ENCODE peak calls at places on chromosomes 4 and X, in seven cellular contexts. W is HEK293T; B is retina; I is H9; Y is EH; M is activated CD8-positive, alpha-beta memory T cell treated with anti-CD3 and anti-CD28 coated beads for 1 hour; Q is stimulated activated CD8-positive, alpha-beta memory T cell treated with anti-CD3 and anti-CD28 coated beads, Interleukin-15, amount 100 ng/mL, for 1 hour. D is an unnamed sample.

GRCh38 chr4:88858752-88859151 is 161.1 kb upstream of the NAP1L5 start:
- DNase-seq in W (no peak), B (no peak), I (no peak), Y (no peak), M (no peak), Q (no peak), D (no peak)

GRCh38 chrX:69323786-69324720 is 158.8 kb upstream of the PJA1 start:
- DNase-seq in W (peak), B (no peak), I (no peak), Y (no peak), M (no peak), Q (no peak), D (no peak)

GRCh38 chr4:123120473-123120872 is 198.1 kb upstream of the NUDT6 start:
- DNase-seq in W (no peak), B (no peak), I (no peak), Y (peak), M (no peak), Q (no peak), D (no peak)

GRCh38 chrX:22249371-22249770 is 23.3 kb upstream of the CBLL2 start:
- DNase-seq in W (no peak), B (no peak), I (no peak), Y (peak), M (no peak), Q (no peak), D (no peak)

GRCh38 chrX:130179579-130180215 is 7.9 kb downstream of the RAB33A start:
- DNase-seq in W (no peak), B (no peak), I (no peak), Y (no peak), M (no peak), Q (no peak), D (no peak)

GRCh38 chrX:101550362-101550761 is at the start of gene ARMCX1:
- DNase-seq in W (no peak), B (peak), I (peak), Y (peak), M (no peak), Q (no peak), D (no peak)

GRCh38 chr4:170775851-170776250 is 686.1 kb upstream of the AADAT start:
- DNase-seq in W (no peak), B (no peak), I (no peak), Y (no peak), M (no peak), Q (no peak), D (no peak)

GRCh38 chrX:20066968-20067708 is 49.6 kb downstream of the MAP7D2 start:
- DNase-seq in W (peak), B (peak), I (no peak), Y (peak), M (no peak), Q (no peak), D (no peak)

GRCh38 chr4:4761128-4761991 is 98.1 kb upstream of the MSX1 start:
- DNase-seq in W (peak), B (peak), I (peak), Y (no peak), M (no peak), Q (no peak), D (no peak)

GRCh38 chrX:3362956-3363355 is 16.5 kb upstream of the MXRA5 start:
- DNase-seq in W (no peak), B (no peak), I (no peak), Y (no peak), M (no peak), Q (no peak), D (no peak)

GRCh38 chr4:161280929-161281328 is 882.9 kb downstream of the FSTL5 start:
- DNase-seq in W (no peak), B (no peak), I (no peak), Y (no peak), M (no peak), Q (no peak), D (no peak)